ENCODE peak calls at places on chromosomes 5 and 9, in nine cellular contexts. A is testis; Z is endothelial cell of umbilical vein; C is ascending aorta; G is CD8-positive, alpha-beta T cell; N is brain microvascular endothelial cell; F is psoas muscle; J is iPS DF 6.9; W is GM23248. O is an unnamed sample.

GRCh38 chr5:157309796-157310195 is 43.9 kb downstream of the CYFIP2 start:
- DNase-seq in G (no peak), A (no peak), N (no peak), C (no peak), W (peak; percentile 53), Z (no peak), F (no peak), J (no peak), O (no peak)

GRCh38 chr5:150789943-150790611 is 11.5 kb downstream of the SMIM3 start:
- DNase-seq in C (peak; percentile 85), W (peak; percentile 100), A (peak; percentile 37), N (peak; percentile 99), Z (peak; percentile 87), F (peak; percentile 38), G (peak; percentile 61), J (no peak), O (peak; percentile 98)

GRCh38 chr5:74667396-74667795 is 17.6 kb upstream of the HEXB start:
- DNase-seq in G (no peak), C (no peak), F (no peak), W (peak; percentile 48), A (no peak), J (no peak), N (peak; percentile 51), Z (no peak), O (no peak)

GRCh38 chr9:113042884-113043657 is 13.5 kb downstream of the ZFP37 start:
- DNase-seq in W (peak; percentile 5), Z (no peak), F (no peak), A (no peak), G (no peak), J (no peak), C (no peak), N (no peak), O (peak; percentile 6)

GRCh38 chr5:15520856-15521255 is 20.9 kb downstream of the FBXL7 start:
- DNase-seq in W (no peak), Z (no peak), N (no peak), J (no peak), C (no peak), A (no peak), G (no peak), F (no peak), O (no peak)

GRCh38 chr5:54651482-54652076 is 134.0 kb downstream of the SNX18 start:
- DNase-seq in A (peak; percentile 32), J (no peak), W (peak; percentile 42), C (peak; percentile 98), G (no peak), F (peak; percentile 69), Z (peak; percentile 11), N (peak; percentile 29), O (peak; percentile 65)

GRCh38 chr5:136087961-136088871 is 44.4 kb upstream of the SMAD5 start:
- DNase-seq in C (peak; percentile 80), A (peak; percentile 93), W (peak; percentile 93), N (peak; percentile 45), F (peak; percentile 84), J (no peak), G (no peak), Z (peak; percentile 52), O (peak; percentile 47)

GRCh38 chr5:147611483-147611882 is 101.6 kb upstream of the DPYSL3 start:
- DNase-seq in Z (no peak), A (no peak), F (no peak), J (no peak), G (no peak), N (no peak), W (no peak), C (no peak), O (no peak)

GRCh38 chr9:126514037-126514821 is 99.5 kb upstream of the LMX1B start:
- DNase-seq in G (peak; percentile 58), W (peak; percentile 74), J (no peak), F (peak; percentile 71), N (peak; percentile 11), A (peak; percentile 74), C (no peak), Z (peak; percentile 53), O (peak; percentile 28)

GRCh38 chr9:126516561-126516935 is 97.2 kb upstream of the LMX1B start:
- DNase-seq in C (no peak), W (no peak), J (no peak), N (no peak), G (no peak), A (no peak), F (no peak), Z (no peak), O (no peak)

GRCh38 chr9:126515001-126515872 is 98.5 kb upstream of the LMX1B start:
- DNase-seq in W (no peak), Z (no peak), C (no peak), G (no peak), N (no peak), A (no peak), J (no peak), F (no peak), O (no peak)

GRCh38 chr9:126516936-126517750 is 96.6 kb upstream of the LMX1B start:
- DNase-seq in A (peak; percentile 50), Z (peak; percentile 53), F (peak; percentile 71), W (peak; percentile 94), G (peak; percentile 31), N (peak; percentile 45), C (peak; percentile 72), J (no peak), O (peak; percentile 81)

DNA sequence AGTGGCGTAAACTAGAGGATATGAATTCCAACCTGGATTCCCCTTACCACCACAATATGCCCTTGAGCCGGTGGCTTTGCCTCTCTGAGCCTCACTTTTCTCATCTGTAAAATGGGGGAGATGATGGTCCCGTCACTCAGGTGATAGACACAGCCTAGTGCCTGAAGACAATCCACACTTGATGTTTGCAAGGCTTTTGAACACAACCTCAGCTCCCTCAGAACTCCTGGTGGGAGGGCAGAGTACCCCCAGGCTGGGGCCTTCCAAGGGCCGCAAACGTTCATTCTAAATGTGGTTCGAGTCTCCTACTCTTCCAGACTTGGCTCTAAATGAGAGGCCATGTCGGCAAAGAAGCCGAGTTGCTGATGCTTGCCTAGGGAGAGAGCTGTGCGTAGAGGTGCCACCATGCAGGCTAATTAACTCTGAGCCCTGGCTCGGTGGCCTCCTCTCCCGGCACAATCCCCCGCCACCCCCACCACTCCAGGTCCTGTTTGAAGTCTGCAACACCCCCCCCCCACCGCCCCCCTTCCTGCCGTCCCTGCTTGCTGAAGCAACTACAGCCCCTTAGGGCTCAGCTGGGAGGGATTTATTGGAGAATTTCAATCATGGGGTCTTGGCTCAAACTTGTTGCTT is 97.7 kb upstream of the LMX1B start:
- DNase-seq in J (no peak), G (no peak), F (no peak), C (no peak), Z (no peak), W (no peak), N (no peak), A (no peak), O (no peak)
- H3K36me3 ChIP-seq in J (no peaks in the 10 kb centered on the region), G (no peaks in the 10 kb centered on the region), F (no peaks in the 10 kb centered on the region), C (no peaks in the 10 kb centered on the region), Z (no peaks in the 10 kb centered on the region), W (no peaks in the 10 kb centered on the region), N (no peaks in the 10 kb centered on the region), A (no peaks in the 10 kb centered on the region), O (no peaks in the 10 kb centered on the region)

GRCh38 chr9:10212702-10213101 is 400.1 kb downstream of the PTPRD start:
- DNase-seq in N (no peak), F (no peak), C (no peak), W (no peak), A (no peak), G (no peak), Z (no peak), J (no peak), O (no peak)
- H3K27ac ChIP-seq in N (no peak overlapping the region), F (no peak overlapping the region), C (no peak overlapping the region), W (no peak overlapping the region), A (no peak overlapping the region), G (no peak overlapping the region), Z (no peak overlapping the region), J (no peak overlapping the region), O (no peak overlapping the region)

GRCh38 chr5:131659841-131660240 is 24.8 kb upstream of the RAPGEF6 start:
- DNase-seq in F (no peak), N (no peak), J (no peak), G (no peak), C (no peak), Z (no peak), A (no peak), W (no peak), O (no peak)

GRCh38 chr5:131659290-131659689 is 24.3 kb upstream of the RAPGEF6 start:
- DNase-seq in N (no peak), W (no peak), J (no peak), F (no peak), C (no peak), A (no peak), Z (no peak), G (no peak), O (no peak)

GRCh38 chr5:131649160-131649559 is 14.1 kb upstream of the RAPGEF6 start:
- DNase-seq in C (no peak), A (no peak), N (no peak), G (no peak), J (no peak), W (no peak), Z (peak; percentile 41), F (no peak), O (peak; percentile 78)

DNA sequence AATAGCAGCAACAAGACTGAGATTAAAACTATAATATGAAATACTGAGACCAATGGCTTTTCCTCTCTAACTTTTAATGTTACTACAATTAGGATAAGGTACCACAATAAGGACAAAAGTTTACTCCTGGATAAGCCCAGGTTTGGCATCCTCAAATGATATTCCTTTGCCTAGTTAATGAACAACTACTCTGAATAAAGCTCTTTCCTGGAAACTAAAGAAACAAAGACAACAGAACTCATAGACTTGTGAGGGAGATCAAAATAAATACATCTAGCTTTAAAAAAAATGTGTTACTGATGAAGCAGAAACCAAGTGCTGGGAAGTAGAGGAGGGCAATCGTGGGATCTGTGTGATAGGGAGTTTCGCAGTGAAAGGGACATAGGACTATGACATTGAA is 19.3 kb upstream of the RAPGEF6 start:
- DNase-seq in F (no peak), J (no peak), C (no peak), Z (no peak), A (no peak), W (no peak), G (no peak), N (no peak), O (no peak)
- H3K36me3 ChIP-seq in F (peaks cover 58% of the 10 kb centered on the region), J (no peaks in the 10 kb centered on the region), C (peaks cover 57% of the 10 kb centered on the region), Z (peaks cover 2% of the 10 kb centered on the region), A (no peaks in the 10 kb centered on the region), W (peaks cover 31% of the 10 kb centered on the region), G (peaks cover 12% of the 10 kb centered on the region), N (peaks cover 9% of the 10 kb centered on the region), O (peaks cover 5% of the 10 kb centered on the region)

GRCh38 chr9:110141118-110141797 is 66.7 kb downstream of the C9orf152 start:
- DNase-seq in G (no peak), Z (peak; percentile 81), C (peak; percentile 90), J (no peak), F (peak; percentile 64), W (peak; percentile 97), N (peak; percentile 94), A (peak; percentile 46), O (peak; percentile 90)

GRCh38 chr9:110146371-110146770 is 61.6 kb downstream of the C9orf152 start:
- DNase-seq in Z (no peak), A (no peak), W (peak; percentile 61), F (no peak), C (no peak), J (no peak), N (no peak), G (no peak), O (peak; percentile 52)

GRCh38 chr9:110142868-110143866 is 64.8 kb downstream of the C9orf152 start:
- DNase-seq in G (no peak), Z (peak; percentile 26), F (no peak), W (no peak), J (no peak), N (no peak), C (no peak), A (no peak), O (no peak)

GRCh38 chr9:110142253-110142652 is 65.7 kb downstream of the C9orf152 start:
- DNase-seq in A (no peak), F (no peak), Z (no peak), W (no peak), G (no peak), C (no peak), N (no peak), J (no peak), O (no peak)

DNA sequence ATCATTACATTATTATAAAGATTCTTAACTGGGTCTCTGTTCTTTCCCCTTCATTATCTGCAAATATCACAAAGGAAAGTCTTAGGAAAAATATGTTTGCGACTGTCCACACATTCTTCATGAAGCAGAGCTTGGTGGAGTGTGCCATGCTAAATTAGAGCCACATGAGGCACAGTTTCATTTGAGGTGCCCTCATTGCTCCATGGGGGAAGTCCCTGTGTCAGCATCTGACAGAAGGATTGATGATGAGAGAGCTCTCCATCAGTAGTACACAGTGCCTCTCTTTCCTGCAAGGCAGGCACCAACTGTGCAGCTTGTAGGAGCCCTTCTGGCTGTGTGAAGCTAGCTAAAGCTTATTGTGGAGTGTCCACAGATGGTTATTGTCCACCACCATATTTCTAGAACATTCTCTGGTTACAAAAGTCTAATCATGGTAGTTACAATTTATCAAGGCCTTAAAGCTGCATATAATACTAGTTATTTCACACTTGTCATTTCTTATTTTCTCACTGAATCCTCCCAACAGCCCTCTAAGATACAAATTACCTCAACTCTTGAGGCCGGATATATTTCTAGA is 63.9 kb downstream of the C9orf152 start:
- DNase-seq in C (no peak), J (no peak), G (peak; percentile 22), F (no peak), A (no peak), W (no peak), N (no peak), Z (no peak), O (no peak)
- H3K27ac ChIP-seq in C (no peak overlapping the region), J (no peak overlapping the region), G (no peak overlapping the region), F (no peak overlapping the region), A (no peak overlapping the region), W (peak overlapping the region; percentile 16), N (no peak overlapping the region), Z (peak overlapping the region; percentile 1), O (no peak overlapping the region)

O was measured in fibroblast of lung.